ENCODE peak calls at places on chromosomes 5 and 9, in five cellular contexts. X is left ventricle myocardium inferior, A is endothelial cell of umbilical vein, R is AG10803, F is sigmoid colon. K is an unnamed sample.
A peak's percentile ranks its signal among the peaks of the same experiment; 100 is the strongest.

GRCh38 chr5:74149395-74149794 is 491.1 kb downstream of the ENC1 start:
- DNase-seq in F (peak; percentile 72), X (no peak), R (peak; percentile 81), A (peak; percentile 81), K (no peak)

GRCh38 chr5:37837101-37838032 is 2.5 kb downstream of the GDNF start:
- DNase-seq in A (peak; percentile 57), X (peak; percentile 71), F (peak; percentile 91), R (peak; percentile 81), K (peak; percentile 91)

GRCh38 chr9:70816316-70816715 is 305.1 kb downstream of the TRPM3 start:
- DNase-seq in X (no peak), R (no peak), A (no peak), F (no peak), K (no peak)

GRCh38 chr9:36798350-36799065 is 225.8 kb downstream of the MELK start:
- DNase-seq in F (no peak), X (no peak), A (no peak), R (no peak), K (no peak)

GRCh38 chr5:31815394-31815793 is 176.5 kb downstream of the PDZD2 start:
- DNase-seq in R (no peak), X (no peak), A (no peak), F (no peak), K (no peak)

GRCh38 chr9:99556998-99557397 is 264.7 kb upstream of the NR4A3 start:
- DNase-seq in A (no peak), F (no peak), R (no peak), X (no peak), K (no peak)

GRCh38 chr5:72204946-72205345 is 97.7 kb downstream of the MAP1B start:
- DNase-seq in F (no peak), A (no peak), R (peak; percentile 46), X (no peak), K (no peak)

GRCh38 chr9:108056805-108057386 is 567.3 kb upstream of the KLF4 start:
- DNase-seq in X (no peak), R (peak; percentile 83), F (no peak), A (peak; percentile 52), K (no peak)

GRCh38 chr9:785997-786396 is 55.5 kb upstream of the DMRT1 start:
- DNase-seq in A (no peak), X (no peak), F (no peak), R (no peak), K (no peak)

GRCh38 chr5:170736966-170737365 is 46.6 kb upstream of the GABRP start:
- DNase-seq in A (no peak), F (no peak), R (no peak), X (no peak), K (no peak)

GRCh38 chr5:122126711-122127385 is 2.5 kb upstream of the ZNF474 start:
- DNase-seq in R (peak; percentile 65), X (no peak), A (no peak), F (peak; percentile 62), K (no peak)

GRCh38 chr5:109743041-109743531 is 53.4 kb downstream of the MAN2A1 start:
- DNase-seq in A (peak; percentile 32), X (no peak), R (no peak), F (no peak), K (no peak)

GRCh38 chr9:5884191-5884590 is 6.5 kb upstream of the MLANA start:
- DNase-seq in F (no peak), R (no peak), A (no peak), X (no peak), K (no peak)

GRCh38 chr9:124411514-124412227 is 3.6 kb downstream of the PSMB7 start:
- DNase-seq in F (no peak), A (peak; percentile 75), X (no peak), R (peak; percentile 63), K (no peak)

GRCh38 chr9:134592018-134592818 is 49.4 kb upstream of the COL5A1 start:
- DNase-seq in X (peak; percentile 46), R (peak; percentile 99), A (no peak), F (peak; percentile 69), K (no peak)

GRCh38 chr9:13626601-13627000 is 347.1 kb upstream of the MPDZ start:
- DNase-seq in R (no peak), A (no peak), F (no peak), X (no peak), K (no peak)

GRCh38 chr5:32278403-32278802 is 34.3 kb downstream of the MTMR12 start:
- DNase-seq in F (no peak), R (peak; percentile 38), A (no peak), X (no peak), K (no peak)

GRCh38 chr5:61631438-61631941 is 299.4 kb downstream of the ZSWIM6 start:
- DNase-seq in X (peak; percentile 78), A (peak; percentile 51), F (peak; percentile 89), R (peak; percentile 17), K (no peak)

GRCh38 chr5:126917918-126918623 is 112.3 kb downstream of the MARCHF3 start:
- DNase-seq in X (no peak), R (peak; percentile 28), F (no peak), A (peak; percentile 16), K (no peak)

GRCh38 chr5:14186132-14186830 is 43.1 kb downstream of the TRIO start:
- DNase-seq in X (no peak), A (peak; percentile 80), F (no peak), R (peak; percentile 45), K (no peak)

GRCh38 chr5:142859037-142859436 is 88.9 kb downstream of the ARHGAP26 start:
- DNase-seq in A (no peak), F (no peak), R (no peak), X (no peak), K (no peak)

GRCh38 chr5:180675036-180675635 is 25.7 kb upstream of the FLT4 start:
- DNase-seq in R (no peak), A (no peak), F (no peak), X (no peak), K (no peak)

GRCh38 chr5:169006878-169007790 is 293.8 kb downstream of the SLIT3 start:
- DNase-seq in A (no peak), F (no peak), X (no peak), R (peak; percentile 30), K (no peak)

GRCh38 chr5:172002310-172002709 is 4.1 kb downstream of the FBXW11 start:
- DNase-seq in X (no peak), A (peak; percentile 24), F (no peak), R (peak; percentile 22), K (no peak)

GRCh38 chr5:178324481-178325310 is 92.1 kb upstream of the PHYKPL start:
- DNase-seq in R (no peak), X (no peak), A (no peak), F (peak; percentile 57), K (peak; percentile 55)

GRCh38 chr5:5374034-5374715 is 48.3 kb upstream of the ICE1 start:
- DNase-seq in F (no peak), X (no peak), R (peak; percentile 57), A (no peak), K (no peak)

GRCh38 chr5:73007051-73007450 is 51.2 kb downstream of the FCHO2 start:
- DNase-seq in R (peak; percentile 6), X (no peak), A (no peak), F (no peak), K (no peak)

GRCh38 chr5:149040421-149040820 is 22.4 kb downstream of the SH3TC2 start:
- DNase-seq in F (no peak), X (no peak), R (no peak), A (peak; percentile 83), K (no peak)

GRCh38 chr9:113715086-113715485 is 161.0 kb upstream of the ZNF618 start:
- DNase-seq in X (no peak), R (peak; percentile 58), A (no peak), F (no peak), K (no peak)

GRCh38 chr5:17359451-17359965 is 138.5 kb upstream of the TAF11L2 start:
- DNase-seq in R (peak; percentile 95), F (no peak), X (no peak), A (no peak), K (no peak)

GRCh38 chr5:180631549-180632392 is 17.6 kb downstream of the FLT4 start:
- DNase-seq in A (no peak), X (no peak), R (no peak), F (no peak), K (peak; percentile 70)

GRCh38 chr5:171432076-171432475 is 12.6 kb downstream of the FGF18 start:
- DNase-seq in F (peak; percentile 38), A (no peak), X (no peak), R (no peak), K (no peak)

GRCh38 chr5:132837868-132838267 is 7.4 kb upstream of the SHROOM1 start:
- DNase-seq in R (no peak), F (no peak), X (no peak), A (no peak), K (no peak)
- H3K4me3 ChIP-seq in R (no peak overlapping the region), F (no peak overlapping the region), X (no peak overlapping the region), A (no peak overlapping the region), K (no peak overlapping the region)

GRCh38 chr5:174817610-174818009 is 93.2 kb downstream of the MSX2 start:
- DNase-seq in R (no peak), X (no peak), A (no peak), F (no peak), K (no peak)

GRCh38 chr5:174818430-174818829 is 94.0 kb downstream of the MSX2 start:
- DNase-seq in X (no peak), F (no peak), R (no peak), A (no peak), K (no peak)

GRCh38 chr5:174811438-174811837 is 87.1 kb downstream of the MSX2 start:
- DNase-seq in R (no peak), A (no peak), X (no peak), F (no peak), K (no peak)

GRCh38 chr5:174816858-174817257 is 92.5 kb downstream of the MSX2 start:
- DNase-seq in F (no peak), A (no peak), R (no peak), X (no peak), K (no peak)
- TF ChIP-seq CTCF in F (no peak), A (no peak), R (peak; percentile 29), X (peak; percentile 30), K (no peak)

DNA sequence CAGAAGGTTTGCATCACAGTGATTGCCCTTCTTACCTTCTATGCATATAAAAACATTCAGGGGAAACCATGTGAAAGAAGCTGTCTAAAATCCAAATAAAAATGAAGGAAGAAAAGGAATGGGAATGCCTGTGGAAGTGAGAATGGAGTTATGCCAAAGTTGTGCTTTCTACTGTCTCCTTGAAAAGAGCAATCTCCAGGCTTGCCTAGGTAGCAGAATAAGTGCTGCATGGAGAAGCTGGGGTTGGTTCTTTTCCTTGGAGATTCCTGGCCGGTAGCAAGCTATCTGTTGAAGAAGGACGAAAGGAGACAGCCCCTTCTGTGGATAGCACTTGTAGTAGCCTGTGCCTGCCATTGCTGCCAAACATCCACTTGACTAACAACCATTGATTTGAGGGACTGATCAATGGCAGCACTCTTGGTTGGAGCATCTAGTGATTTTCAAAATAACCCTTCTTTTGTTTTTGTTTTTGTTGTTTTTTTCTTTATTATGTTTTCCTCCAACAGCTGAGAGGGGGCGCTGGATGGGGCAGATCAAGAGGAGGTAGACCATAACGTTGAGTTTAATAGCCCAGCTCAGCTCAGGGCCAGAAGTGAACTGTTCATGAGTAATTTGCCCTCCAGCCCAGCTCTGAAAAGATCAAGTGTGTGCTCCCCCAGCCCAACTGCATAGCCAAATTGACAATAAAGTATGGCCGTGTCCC is 1.6 kb downstream of the PLCXD3 start:
- DNase-seq in F (no peak), A (no peak), X (no peak), R (no peak), K (no peak)
- H3K4me3 ChIP-seq in F (no peak overlapping the region), A (no peak overlapping the region), X (peak overlapping the region; percentile 81), R (no peak overlapping the region), K (peak overlapping the region; percentile 67)

DNA sequence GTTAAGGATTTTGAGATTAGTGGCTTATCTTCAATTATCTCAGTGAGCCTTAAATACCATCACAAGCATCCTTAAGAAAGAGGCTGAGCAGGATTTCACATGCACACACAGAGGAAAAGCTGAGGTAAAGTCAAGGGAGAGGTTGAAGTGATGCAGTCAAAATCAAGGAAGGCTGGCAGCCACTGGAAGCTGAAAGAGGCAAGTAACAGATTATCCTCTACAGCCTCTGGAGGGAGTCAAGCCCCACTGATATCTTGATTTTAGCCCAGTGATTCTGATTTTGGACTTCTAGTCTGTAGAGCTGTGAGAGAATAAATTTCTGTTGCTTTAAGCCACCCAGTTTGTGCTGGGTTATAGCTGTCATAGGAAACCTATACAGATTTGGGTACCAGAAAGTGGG is 80.1 kb downstream of the ANKRD31 start:
- DNase-seq in A (no peak), X (no peak), R (no peak), F (no peak), K (no peak)
- TF ChIP-seq CTCF in A (no peak), X (no peak), R (peak; percentile 28), F (no peak), K (no peak)

K was measured in kidney.